ENCODE peak calls at places on chromosome X, in five cellular contexts. Q, A, S, Z and R are unnamed samples.

GRCh38 chrX:102863735-102864134 is 73.3 kb upstream of the RAB40AL start:
- DNase-seq in A (peak; percentile 80), Q (peak; percentile 87), S (peak; percentile 39), Z (peak; percentile 86), R (peak; percentile 74)

GRCh38 chrX:134999469-134999868 is 8.7 kb downstream of the SMIM10 start:
- DNase-seq in Z (no peak), A (peak; percentile 54), S (peak; percentile 51), Q (peak; percentile 62), R (peak; percentile 63)

GRCh38 chrX:16785247-16786138 is 773 bp upstream of the TXLNG start:
- DNase-seq in S (no peak), Q (no peak), Z (no peak), A (no peak), R (no peak)

GRCh38 chrX:40169193-40170086 is 71.7 kb upstream of the BCOR start:
- DNase-seq in S (peak; percentile 78), A (peak; percentile 81), Q (peak; percentile 78), Z (peak; percentile 73), R (peak; percentile 84)

GRCh38 chrX:97367149-97367548 is 483.4 kb downstream of the RPA4 start:
- DNase-seq in S (no peak), Q (no peak), Z (no peak), A (no peak), R (no peak)

GRCh38 chrX:47380268-47380667 is 9.9 kb downstream of the ZNF157 start:
- DNase-seq in Q (no peak), S (no peak), Z (no peak), A (no peak), R (no peak)

GRCh38 chrX:104707572-104707971 is 141.6 kb downstream of the IL1RAPL2 start:
- DNase-seq in Q (no peak), A (no peak), Z (no peak), S (no peak), R (no peak)

GRCh38 chrX:143319526-143319925 is 197.7 kb downstream of the SPANXN3 start:
- DNase-seq in Q (no peak), Z (no peak), S (no peak), A (no peak), R (no peak)

GRCh38 chrX:110410598-110410997 is 52.0 kb downstream of the RTL9 start:
- DNase-seq in S (no peak), Z (no peak), A (no peak), Q (no peak), R (no peak)

GRCh38 chrX:100512471-100512870 is 72.3 kb upstream of the TNMD start:
- DNase-seq in A (peak; percentile 1), Q (peak; percentile 9), Z (no peak), S (peak; percentile 1), R (peak; percentile 4)

GRCh38 chrX:47877327-47877726 is 40.6 kb downstream of the ZNF81 start:
- DNase-seq in Z (no peak), A (no peak), S (no peak), Q (no peak), R (no peak)

GRCh38 chrX:48966796-48967579 is 4.7 kb downstream of the KCND1 start:
- DNase-seq in S (no peak), Z (no peak), Q (no peak), A (no peak), R (no peak)

GRCh38 chrX:14504960-14505538 is 24.3 kb upstream of the GLRA2 start:
- DNase-seq in S (no peak), A (no peak), Z (no peak), Q (no peak), R (no peak)

GRCh38 chrX:53287493-53288138 is 6.2 kb upstream of the IQSEC2 start:
- DNase-seq in Z (no peak), A (no peak), S (peak; percentile 22), Q (peak; percentile 45), R (peak; percentile 88)

GRCh38 chrX:3250946-3251345 is 95.5 kb downstream of the MXRA5 start:
- DNase-seq in S (no peak), Q (no peak), A (no peak), Z (no peak), R (no peak)

DNA sequence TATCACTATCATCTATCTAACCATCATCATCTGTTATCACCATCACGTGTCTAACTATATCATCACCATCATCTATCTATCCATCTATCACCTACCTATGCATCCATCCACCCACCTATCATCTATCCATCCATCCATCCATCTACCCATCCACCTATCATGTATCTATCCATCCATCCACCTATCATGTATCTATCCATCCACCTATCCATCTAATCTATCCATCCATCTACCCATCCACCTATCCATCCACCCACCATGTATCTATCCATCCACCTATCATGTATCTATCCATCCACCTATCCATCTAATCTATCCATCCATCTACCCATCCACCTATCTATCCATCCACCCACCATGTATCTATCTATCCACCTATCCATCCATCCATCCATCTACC is 316.7 kb downstream of the DHRSX start:
- DNase-seq in Q (no peak), Z (no peak), A (no peak), S (no peak), R (no peak)
- TF ChIP-seq CTCF in Q (no peak), Z (no peak), A (no peak), S (no peak), R (no peak)

DNA sequence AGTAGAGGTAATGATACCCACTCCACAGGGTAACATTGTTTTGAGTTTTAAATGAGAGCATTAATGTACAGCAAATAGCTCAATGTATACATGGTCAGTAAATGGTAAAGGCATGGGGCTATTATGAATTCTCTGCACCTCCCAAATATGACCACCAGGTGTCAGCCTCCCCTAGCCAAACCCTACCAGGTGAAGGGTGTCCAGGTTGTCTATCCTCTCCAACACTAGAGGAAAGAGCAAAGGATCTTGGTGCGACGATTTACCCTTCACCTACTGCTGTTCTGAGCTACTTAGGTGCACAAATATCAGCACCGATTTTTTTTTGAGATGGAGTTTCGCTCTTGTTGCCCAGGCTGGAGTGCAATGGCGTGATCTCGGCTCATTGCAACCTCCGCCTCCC is 26.5 kb upstream of the XIAP start:
- DNase-seq in Z (peak; percentile 66), Q (peak; percentile 55), S (peak; percentile 50), A (peak; percentile 64), R (peak; percentile 71)
- TF ChIP-seq MAX in Z (no peak), Q (no peak), S (no peak), A (no peak), R (no peak)

GRCh38 chrX:128973033-128973432 is 550.3 kb downstream of the SMARCA1 start:
- DNase-seq in Q (no peak), Z (no peak), A (no peak), S (no peak), R (no peak)

DNA sequence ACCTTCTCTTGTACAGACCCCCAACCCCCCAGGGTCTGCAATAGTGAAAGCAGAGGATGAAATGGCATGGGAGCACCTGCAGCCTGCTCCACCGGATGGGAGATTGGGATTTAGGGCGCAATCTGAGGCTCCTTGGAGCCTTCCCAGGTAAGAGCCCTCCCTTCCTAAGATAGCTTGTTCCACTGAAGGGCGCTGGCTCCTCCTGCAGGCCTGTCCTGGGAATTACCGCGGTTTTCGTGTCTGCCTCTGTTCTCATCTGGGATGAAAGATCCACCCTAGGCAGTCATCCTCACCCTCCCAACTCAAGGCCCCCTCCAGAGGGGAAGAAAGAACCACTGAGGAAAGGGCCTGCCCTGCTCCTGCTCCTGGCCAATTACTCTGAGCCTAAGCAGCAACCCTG is 547.6 kb downstream of the SMARCA1 start:
- DNase-seq in S (no peak), A (peak; percentile 23), Q (peak; percentile 3), Z (peak; percentile 83), R (peak; percentile 33)
- TF ChIP-seq CTCF in S (peak; percentile 50), A (peak; percentile 56), Q (peak; percentile 55), Z (peak; percentile 83), R (peak; percentile 71)

GRCh38 chrX:133290076-133290475 is 71.9 kb upstream of the TFDP3 start:
- DNase-seq in Q (no peak), S (no peak), A (no peak), Z (no peak), R (no peak)
- TF ChIP-seq MAX in Q (no peak), S (no peak), A (no peak), Z (no peak), R (no peak)

DNA sequence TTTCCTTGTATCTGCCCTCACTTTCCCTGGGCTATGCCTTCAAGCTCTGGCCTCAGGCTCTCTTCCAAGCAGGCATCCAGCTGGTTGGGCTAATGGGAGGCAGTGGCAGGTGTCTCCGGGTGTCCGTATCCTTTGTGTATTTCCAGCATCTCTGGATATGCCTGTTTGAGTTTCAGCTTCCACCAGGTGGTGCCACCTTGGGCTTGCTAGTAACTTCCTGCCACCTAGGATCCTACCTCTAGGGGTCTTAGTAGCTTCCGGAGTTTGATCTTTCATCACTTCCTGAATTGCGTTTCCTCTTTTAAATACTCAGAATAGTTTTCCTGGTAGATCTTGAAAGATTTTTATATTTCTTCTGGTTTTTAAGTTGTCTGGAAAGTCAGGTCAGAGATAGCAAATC is 23.2 kb upstream of the ANOS1 start:
- DNase-seq in A (peak; percentile 33), Q (no peak), Z (no peak), S (no peak), R (peak; percentile 38)
- TF ChIP-seq CTCF in A (no peak), Q (no peak), Z (peak; percentile 72), S (peak; percentile 16), R (peak; percentile 22)

GRCh38 chrX:153530411-153531145 is 13.1 kb downstream of the ATP2B3 start:
- DNase-seq in S (no peak), Z (no peak), Q (no peak), A (no peak), R (no peak)
- TF ChIP-seq MAX in S (no peak), Z (no peak), Q (no peak), A (no peak), R (no peak)

GRCh38 chrX:119954374-119954773 is 10.8 kb upstream of the NKAP start:
- DNase-seq in S (no peak), A (no peak), Z (no peak), Q (no peak), R (peak; percentile 30)

GRCh38 chrX:119943185-119943988 is at the start of gene NKAP:
- DNase-seq in Z (peak; percentile 84), Q (peak; percentile 93), A (peak; percentile 96), S (peak; percentile 91), R (peak; percentile 94)

GRCh38 chrX:119945481-119945880 is 1.9 kb upstream of the NKAP start:
- DNase-seq in Q (no peak), Z (no peak), S (no peak), A (no peak), R (no peak)

GRCh38 chrX:119942831-119943184 is 743 bp downstream of the NKAP start:
- DNase-seq in Z (no peak), S (no peak), A (peak; percentile 4), Q (no peak), R (no peak)

GRCh38 chrX:119948381-119948780 is 4.8 kb upstream of the NKAP start:
- DNase-seq in Z (no peak), Q (no peak), A (no peak), S (no peak), R (no peak)
- TF ChIP-seq CTCF in Z (peak; percentile 34), Q (no peak), A (peak; percentile 25), S (peak; percentile 31), R (no peak)